ENCODE peak calls at places on chromosomes 4 and X, in nine cellular contexts. Y is left lung; U is Peyer's patch; T is dorsolateral prefrontal cortex; F is Karpas-422; Q is effector memory CD4-positive, alpha-beta T cell; E is lower lobe of right lung; I is HL-60; J is tibial nerve. Z is an unnamed sample. For H3K27me3, the result is how much of the 10 kb centered on the place peaks cover.

GRCh38 chr4:169741569-169741968 is 16.2 kb downstream of the HPF1 start:
- DNase-seq in Y (no peak), U (no peak), T (no peak), F (no peak), Q (no peak), E (no peak), I (no peak), J (no peak), Z (no peak)

GRCh38 chrX:101399825-101400224 is 7.9 kb downstream of the GLA start:
- DNase-seq in Y (no peak), U (no peak), T (no peak), F (no peak), Q (no peak), E (no peak), I (no peak), J (no peak), Z (no peak)

GRCh38 chrX:47752685-47753084 is 84.0 kb upstream of the ZNF81 start:
- DNase-seq in Y (no peak), U (no peak), T (no peak), F (no peak), Q (no peak), E (no peak), I (no peak), J (no peak), Z (no peak)

GRCh38 chrX:130702867-130703707 is 199.9 kb downstream of the ENOX2 start:
- DNase-seq in Y (no peak), U (no peak), T (no peak), F (no peak), Q (no peak), E (no peak), I (no peak), J (no peak), Z (no peak)

GRCh38 chrX:148192547-148192946 is 211.4 kb downstream of the FMR1NB start:
- DNase-seq in Y (no peak), U (no peak), T (no peak), F (peak), Q (no peak), E (no peak), I (no peak), J (no peak), Z (no peak)

GRCh38 chrX:97332963-97333362 is 449.3 kb downstream of the RPA4 start:
- DNase-seq in Y (no peak), U (no peak), T (no peak), F (no peak), Q (no peak), E (no peak), I (no peak), J (no peak), Z (no peak)

GRCh38 chrX:109714340-109714958 is 18.6 kb downstream of the ACSL4 start:
- DNase-seq in Y (no peak), U (no peak), T (no peak), F (no peak), Q (no peak), E (no peak), I (no peak), J (no peak), Z (no peak)

GRCh38 chrX:107204063-107204605 is 2.1 kb downstream of the NUP62CL start:
- DNase-seq in Y (no peak), U (peak), T (no peak), F (no peak), Q (no peak), E (no peak), I (no peak), J (no peak), Z (no peak)

GRCh38 chr4:101256222-101256621 is 91.1 kb downstream of the PPP3CA start:
- DNase-seq in Y (no peak), U (no peak), T (no peak), F (no peak), Q (no peak), E (no peak), I (no peak), J (no peak), Z (no peak)

GRCh38 chr4:39353478-39354177 is 12.5 kb downstream of the RFC1 start:
- DNase-seq in Y (no peak), U (no peak), T (no peak), F (no peak), Q (no peak), E (no peak), I (peak), J (no peak), Z (peak)

GRCh38 chrX:44935172-44935571 is 62.2 kb downstream of the KDM6A start:
- DNase-seq in Y (no peak), U (no peak), T (no peak), F (no peak), Q (no peak), E (no peak), I (no peak), J (no peak), Z (no peak)
- H3K27me3 ChIP-seq in Y (under half), U (under half), T (under half), F (under half), Q (under half), E (under half), I (under half), J (under half), Z (under half)

GRCh38 chr4:146158036-146158745 is 17.3 kb upstream of the LSM6 start:
- DNase-seq in Y (no peak), U (no peak), T (no peak), F (no peak), Q (no peak), E (no peak), I (no peak), J (no peak), Z (no peak)

GRCh38 chr4:146159384-146160058 is 16.0 kb upstream of the LSM6 start:
- DNase-seq in Y (no peak), U (no peak), T (no peak), F (no peak), Q (no peak), E (no peak), I (no peak), J (no peak), Z (no peak)

GRCh38 chr4:146155152-146155724 is 20.3 kb upstream of the LSM6 start:
- DNase-seq in Y (no peak), U (no peak), T (no peak), F (no peak), Q (no peak), E (no peak), I (no peak), J (no peak), Z (no peak)

DNA sequence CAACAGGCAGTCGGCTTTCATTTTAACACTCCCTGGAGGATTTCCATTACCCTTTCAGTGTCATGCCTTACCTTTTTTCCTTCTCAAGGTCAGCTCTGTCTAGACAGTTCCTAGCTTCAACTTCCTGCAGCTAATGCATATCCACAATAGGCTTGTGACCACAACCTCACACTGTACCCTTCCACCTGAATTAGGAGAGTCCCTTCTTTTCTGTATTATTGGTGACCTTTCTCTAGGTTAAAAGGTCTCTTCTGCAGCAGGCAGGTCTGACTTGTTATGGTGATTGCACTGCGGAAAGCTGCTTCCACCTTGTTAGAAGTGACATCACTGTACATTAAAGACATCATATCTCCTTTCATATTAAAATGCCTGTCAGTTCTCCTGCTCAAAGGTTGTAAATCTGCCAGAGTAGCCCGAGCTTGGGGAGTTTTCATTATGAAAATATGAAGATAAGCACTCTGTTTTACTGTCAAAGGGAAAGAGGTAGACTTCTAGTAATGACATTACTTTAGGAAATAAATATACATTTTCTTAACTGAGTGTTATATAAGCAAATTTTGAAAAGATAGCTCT is 21.5 kb upstream of the LSM6 start:
- DNase-seq in Y (no peak), U (no peak), T (no peak), F (no peak), Q (no peak), E (no peak), I (no peak), J (no peak), Z (no peak)
- H3K4me3 ChIP-seq in Y (no peak), U (no peak), T (no peak), F (no peak), Q (no peak), E (no peak), I (no peak), J (no peak), Z (no peak)

GRCh38 chr4:15244354-15244753 is 183.5 kb upstream of the C1QTNF7 start:
- DNase-seq in Y (no peak), U (no peak), T (no peak), F (no peak), Q (no peak), E (no peak), I (no peak), J (no peak), Z (no peak)
- H3K27me3 ChIP-seq in Y (under half), U (under half), T (under half), F (under half), Q (under half), E (under half), I (under half), J (under half), Z (under half)

GRCh38 chrX:66015906-66016689 is 23.8 kb downstream of the VSIG4 start:
- DNase-seq in Y (no peak), U (no peak), T (no peak), F (no peak), Q (no peak), E (no peak), I (no peak), J (no peak), Z (no peak)
- H3K4me3 ChIP-seq in Y (no peak), U (peak), T (peak), F (no peak), Q (no peak), E (peak), I (peak), J (no peak), Z (peak)